ENCODE peak calls at places on chromosomes 13 and 19, in six cellular contexts. H, K, D, L, V and B are unnamed samples.

GRCh38 chr13:101127741-101128353 is 288.5 kb downstream of the NALCN start:
- DNase-seq in L (peak; percentile 57), V (peak; percentile 71), H (no peak), K (peak; percentile 60), D (peak; percentile 23), B (peak; percentile 79)

GRCh38 chr13:43020794-43021193 is 2.6 kb upstream of the DNAJC15 start:
- DNase-seq in D (no peak), K (no peak), H (no peak), V (no peak), L (no peak), B (no peak)

GRCh38 chr13:44770951-44771350 is 194.8 kb upstream of the TSC22D1 start:
- DNase-seq in L (no peak), H (no peak), D (no peak), K (no peak), V (no peak), B (no peak)

GRCh38 chr19:28737021-28737525 is 475.9 kb downstream of the UQCRFS1 start:
- DNase-seq in K (peak; percentile 65), L (peak; percentile 50), H (no peak), D (peak; percentile 19), V (peak; percentile 8), B (peak; percentile 75)

GRCh38 chr19:23410155-23410554 is 14.9 kb upstream of the ZNF91 start:
- DNase-seq in V (no peak), D (no peak), H (no peak), K (no peak), L (no peak), B (no peak)

GRCh38 chr13:60220072-60220471 is 56.3 kb upstream of the DIAPH3 start:
- DNase-seq in L (no peak), K (no peak), H (no peak), D (no peak), V (no peak), B (no peak)

GRCh38 chr13:52348983-52349780 is 56.8 kb downstream of the THSD1 start:
- DNase-seq in L (peak; percentile 28), H (no peak), K (no peak), D (no peak), V (peak; percentile 11), B (peak; percentile 27)

GRCh38 chr19:43575955-43576451 is 402 bp downstream of the PINLYP start:
- DNase-seq in K (no peak), H (no peak), L (no peak), V (no peak), D (no peak), B (no peak)

GRCh38 chr13:46124967-46125933 is 20.4 kb upstream of the CPB2 start:
- DNase-seq in L (peak; percentile 14), D (no peak), K (no peak), V (peak; percentile 95), H (no peak), B (no peak)

GRCh38 chr13:44273991-44274810 is 99.4 kb upstream of the SERP2 start:
- DNase-seq in L (peak; percentile 67), K (no peak), D (no peak), H (peak; percentile 28), V (no peak), B (peak; percentile 91)

GRCh38 chr13:114002009-114002544 is 28.2 kb upstream of the C13orf46 start:
- DNase-seq in L (no peak), K (peak; percentile 34), D (no peak), V (no peak), H (no peak), B (no peak)

GRCh38 chr13:35621989-35622388 is 145.5 kb upstream of the MAB21L1 start:
- DNase-seq in K (no peak), L (peak; percentile 1), V (no peak), H (no peak), D (no peak), B (peak; percentile 48)

GRCh38 chr19:5534787-5535586 is 32.8 kb downstream of the TINCR start:
- DNase-seq in H (no peak), L (no peak), K (peak; percentile 51), V (peak; percentile 48), D (no peak), B (no peak)

GRCh38 chr19:15641901-15642491 is 1.3 kb downstream of the CYP4F3 start:
- DNase-seq in H (no peak), D (no peak), K (no peak), V (no peak), L (no peak), B (no peak)

GRCh38 chr19:6242677-6243076 is 37.1 kb downstream of the MLLT1 start:
- DNase-seq in L (no peak), K (no peak), H (no peak), D (no peak), V (no peak), B (no peak)

GRCh38 chr19:38624822-38625221 is 5.8 kb downstream of the EIF3K start:
- DNase-seq in K (no peak), D (no peak), H (no peak), V (no peak), L (no peak), B (no peak)

GRCh38 chr13:22091971-22092300 is 421.1 kb downstream of the FGF9 start:
- DNase-seq in L (no peak), H (no peak), K (no peak), V (no peak), D (no peak), B (no peak)

GRCh38 chr13:62524061-62524460 is 1108.4 kb upstream of the PCDH20 start:
- DNase-seq in L (no peak), H (no peak), V (no peak), D (no peak), K (no peak), B (no peak)

GRCh38 chr19:8641908-8642547 is 11.6 kb downstream of the NFILZ start:
- DNase-seq in L (peak; percentile 66), H (no peak), K (peak; percentile 75), V (peak; percentile 76), D (peak; percentile 24), B (peak; percentile 69)

GRCh38 chr19:38559428-38560401 is 58.0 kb downstream of the MAP4K1 start:
- DNase-seq in K (no peak), D (no peak), V (no peak), H (no peak), L (no peak), B (peak; percentile 47)

GRCh38 chr13:73702419-73703071 is 431.7 kb downstream of the KLF12 start:
- DNase-seq in V (no peak), H (no peak), D (no peak), K (peak; percentile 21), L (no peak), B (no peak)

GRCh38 chr19:44614313-44614712 is 950 bp downstream of the IGSF23 start:
- DNase-seq in L (no peak), V (no peak), H (no peak), D (no peak), K (no peak), B (no peak)

GRCh38 chr19:19261350-19262189 is 11.5 kb downstream of the TM6SF2 start:
- DNase-seq in D (no peak), H (no peak), L (no peak), V (no peak), K (peak; percentile 88), B (peak; percentile 39)

GRCh38 chr13:72868229-72868628 is 86.3 kb downstream of the PIBF1 start:
- DNase-seq in V (no peak), H (no peak), L (no peak), K (no peak), D (no peak), B (no peak)

GRCh38 chr13:89831157-89831556 is 1516.3 kb upstream of the MIR17HG start:
- DNase-seq in H (no peak), K (no peak), D (no peak), V (no peak), L (no peak), B (no peak)

GRCh38 chr19:30208661-30209060 is 163.5 kb upstream of the ZNF536 start:
- DNase-seq in H (no peak), D (no peak), V (no peak), K (no peak), L (no peak), B (no peak)

GRCh38 chr13:108963846-108964600 is 334.6 kb downstream of the MYO16 start:
- DNase-seq in D (no peak), K (no peak), H (no peak), V (no peak), L (no peak), B (peak; percentile 62)

GRCh38 chr13:110275931-110276552 is 30.9 kb downstream of the COL4A1 start:
- DNase-seq in L (no peak), D (peak; percentile 70), V (peak; percentile 47), H (no peak), K (no peak), B (peak; percentile 68)

GRCh38 chr13:111390522-111391270 is 70.3 kb downstream of the TEX29 start:
- DNase-seq in K (no peak), D (no peak), V (no peak), H (no peak), L (no peak), B (no peak)

GRCh38 chr19:14146789-14147216 is 10.4 kb upstream of the ASF1B start:
- DNase-seq in D (no peak), H (no peak), V (peak; percentile 76), K (no peak), L (peak; percentile 65), B (peak; percentile 86)

GRCh38 chr13:43872181-43872580 is 7.4 kb downstream of the CCDC122 start:
- DNase-seq in V (no peak), L (peak; percentile 64), H (no peak), D (no peak), K (peak; percentile 2), B (peak; percentile 30)

GRCh38 chr13:38607136-38607535 is 79.7 kb upstream of the FREM2 start:
- DNase-seq in L (no peak), H (no peak), K (peak; percentile 43), D (no peak), V (peak; percentile 60), B (no peak)

GRCh38 chr13:94239135-94239534 is 240.3 kb downstream of the DCT start:
- DNase-seq in L (peak; percentile 62), H (no peak), K (no peak), D (no peak), V (peak; percentile 78), B (peak; percentile 38)

GRCh38 chr13:113548171-113548641 is 36.3 kb upstream of the TFDP1 start:
- DNase-seq in L (no peak), H (no peak), V (no peak), D (no peak), K (no peak), B (no peak)

GRCh38 chr13:26011996-26012688 is 39.7 kb downstream of the SHISA2 start:
- DNase-seq in K (peak; percentile 57), L (no peak), H (no peak), D (no peak), V (peak; percentile 25), B (no peak)

GRCh38 chr19:31570718-31571117 is 221.5 kb upstream of the TSHZ3 start:
- DNase-seq in V (no peak), K (no peak), D (no peak), H (no peak), L (no peak), B (no peak)
- H3K4me3 ChIP-seq in V (no peak overlapping the region), K (no peak overlapping the region), D (no peak overlapping the region), H (no peak overlapping the region), L (no peak overlapping the region), B (no peak overlapping the region)

GRCh38 chr19:1214299-1214861 is 8.8 kb downstream of the STK11 start:
- DNase-seq in L (no peak), V (no peak), H (no peak), D (no peak), K (no peak), B (no peak)
- H3K4me1 ChIP-seq in L (peaks cover 60% of the 10 kb centered on the region), V (peaks cover 49% of the 10 kb centered on the region), H (peaks cover 50% of the 10 kb centered on the region), D (peaks cover 63% of the 10 kb centered on the region), K (peaks cover 19% of the 10 kb centered on the region), B (peaks cover 41% of the 10 kb centered on the region)

GRCh38 chr19:1070931-1071791 is 4.2 kb downstream of the ARHGAP45 start:
- DNase-seq in V (no peak), K (peak; percentile 80), H (no peak), L (no peak), D (no peak), B (peak; percentile 43)
- H3K4me3 ChIP-seq in V (peak overlapping the region; percentile 32), K (peak overlapping the region; percentile 63), H (peak overlapping the region; percentile 16), L (peak overlapping the region; percentile 14), D (no peak overlapping the region), B (no peak overlapping the region)

GRCh38 chr19:41304706-41305483 is 5.1 kb upstream of the CCDC97 start:
- DNase-seq in D (no peak), H (no peak), L (no peak), K (no peak), V (no peak), B (no peak)
- H3K4me1 ChIP-seq in D (peaks cover 24% of the 10 kb centered on the region), H (peaks cover 24% of the 10 kb centered on the region), L (peaks cover 16% of the 10 kb centered on the region), K (peaks cover 10% of the 10 kb centered on the region), V (peaks cover 12% of the 10 kb centered on the region), B (peaks cover 17% of the 10 kb centered on the region)